ENCODE peak calls at places on chromosome 7, in six cellular contexts. Z is left ventricle myocardium superior, M is NCI-H1417, J is mucosa of gallbladder, P is spleen, L is GM10248. E is an unnamed sample.

GRCh38 chr7:157801109-157801508 is 464.3 kb downstream of the DNAJB6 start:
- DNase-seq in Z (no peak), M (no peak), J (no peak), P (peak; percentile 59), L (no peak), E (no peak)

GRCh38 chr7:80960228-80960627 is 41.4 kb upstream of the SEMA3C start:
- DNase-seq in Z (no peak), M (no peak), J (no peak), P (no peak), L (no peak), E (no peak)

GRCh38 chr7:26686448-26686981 is 177.9 kb downstream of the SKAP2 start:
- DNase-seq in Z (no peak), M (peak; percentile 65), J (no peak), P (no peak), L (no peak), E (no peak)

GRCh38 chr7:45625067-45625466 is 50.9 kb downstream of the ADCY1 start:
- DNase-seq in Z (no peak), M (no peak), J (no peak), P (no peak), L (no peak), E (no peak)

GRCh38 chr7:121313793-121314676 is 14.8 kb upstream of the WNT16 start:
- DNase-seq in Z (no peak), M (peak; percentile 100), J (no peak), P (no peak), L (no peak), E (no peak)

GRCh38 chr7:64997927-64998391 is 7.1 kb upstream of the ZNF117 start:
- DNase-seq in Z (no peak), M (no peak), J (peak; percentile 79), P (no peak), L (no peak), E (no peak)

GRCh38 chr7:1103789-1104513 is 16.0 kb downstream of the GPER1 start:
- DNase-seq in Z (peak; percentile 15), M (no peak), J (no peak), P (peak; percentile 69), L (no peak), E (no peak)

GRCh38 chr7:121872831-121873764 is at the start of gene PTPRZ1:
- DNase-seq in Z (peak; percentile 31), M (peak; percentile 34), J (no peak), P (no peak), L (peak; percentile 9), E (peak; percentile 9)

GRCh38 chr7:38160003-38160571 is 18.0 kb upstream of the STARD3NL start:
- DNase-seq in Z (no peak), M (no peak), J (no peak), P (no peak), L (no peak), E (no peak)

GRCh38 chr7:132130497-132130896 is 445.8 kb downstream of the PLXNA4 start:
- DNase-seq in Z (no peak), M (no peak), J (no peak), P (peak; percentile 60), L (no peak), E (no peak)

GRCh38 chr7:72098812-72099211 is 313.3 kb downstream of the CALN1 start:
- DNase-seq in Z (no peak), M (no peak), J (no peak), P (no peak), L (no peak), E (no peak)

GRCh38 chr7:18494821-18495408 is 634 bp upstream of the HDAC9 start:
- DNase-seq in Z (no peak), M (peak; percentile 59), J (no peak), P (no peak), L (no peak), E (no peak)

GRCh38 chr7:158030071-158030470 is 557.6 kb downstream of the PTPRN2 start:
- DNase-seq in Z (no peak), M (no peak), J (no peak), P (peak; percentile 43), L (no peak), E (no peak)

GRCh38 chr7:77531038-77531437 is 6.1 kb upstream of the PTPN12 start:
- DNase-seq in Z (no peak), M (no peak), J (no peak), P (no peak), L (peak; percentile 19), E (no peak)

GRCh38 chr7:94374231-94374630 is 20.5 kb upstream of the COL1A2 start:
- DNase-seq in Z (peak; percentile 84), M (no peak), J (peak; percentile 84), P (no peak), L (no peak), E (no peak)

GRCh38 chr7:22150221-22150620 is 204.5 kb upstream of the CDCA7L start:
- DNase-seq in Z (no peak), M (no peak), J (no peak), P (no peak), L (no peak), E (no peak)

GRCh38 chr7:124603066-124603465 is 162.5 kb downstream of the GPR37 start:
- DNase-seq in Z (no peak), M (no peak), J (no peak), P (no peak), L (no peak), E (no peak)

GRCh38 chr7:132343196-132343595 is 233.1 kb downstream of the PLXNA4 start:
- DNase-seq in Z (no peak), M (no peak), J (no peak), P (no peak), L (no peak), E (no peak)

GRCh38 chr7:27187158-27187701 is 2.2 kb upstream of the HOXA11 start:
- DNase-seq in Z (no peak), M (no peak), J (no peak), P (no peak), L (no peak), E (no peak)

GRCh38 chr7:33243319-33243881 is 114.0 kb downstream of the BBS9 start:
- DNase-seq in Z (no peak), M (peak; percentile 30), J (no peak), P (no peak), L (peak; percentile 7), E (no peak)

GRCh38 chr7:96026006-96026405 is 253.7 kb downstream of the DYNC1I1 start:
- DNase-seq in Z (no peak), M (no peak), J (no peak), P (no peak), L (no peak), E (no peak)

E was measured in amygdala.